ENCODE peak calls at places on chromosome 18, in five cellular contexts. Y is mucosa of gallbladder; W is NCI-H2171 treated with DMSO at 0.1 percent for 48 hours; K is activated CD8-positive, alpha-beta memory T cell treated with anti-CD3 and anti-CD28 coated beads, Interleukin-2, amount 50 U/mL, for 48 hours; M is activated CD4-positive, alpha-beta T cell treated with anti-CD3 and anti-CD28 coated beads, Interleukin-2, amount 50 U/mL, for 48 hours. E is an unnamed sample.

GRCh38 chr18:80210312-80211083 is 36.8 kb downstream of the PARD6G start:
- DNase-seq in M (no peak), W (no peak), Y (no peak), K (no peak), E (no peak)

GRCh38 chr18:69795785-69796184 is 151.9 kb downstream of the CD226 start:
- DNase-seq in M (no peak), W (no peak), Y (no peak), K (no peak), E (no peak)

GRCh38 chr18:76621782-76622495 is 126.9 kb upstream of the ZNF516 start:
- DNase-seq in W (peak), Y (no peak), K (no peak), M (no peak), E (no peak)

GRCh38 chr18:49682301-49683190 is 120.7 kb downstream of the LIPG start:
- DNase-seq in M (no peak), W (no peak), Y (no peak), K (no peak), E (no peak)

GRCh38 chr18:54161267-54161666 is 63.2 kb downstream of the MBD2 start:
- DNase-seq in M (no peak), W (no peak), Y (no peak), K (no peak), E (no peak)

GRCh38 chr18:24633121-24633520 is 172.7 kb downstream of the HRH4 start:
- DNase-seq in M (no peak), K (no peak), Y (no peak), W (peak), E (no peak)

GRCh38 chr18:49238433-49239042 is 221.9 kb downstream of the DYM start:
- DNase-seq in Y (no peak), M (no peak), W (peak), K (no peak), E (no peak)

GRCh38 chr18:40249390-40250080 is 1705.5 kb upstream of the PIK3C3 start:
- DNase-seq in Y (no peak), K (no peak), W (peak), M (no peak), E (no peak)

GRCh38 chr18:36199691-36200295 is 12.5 kb downstream of the MOCOS start:
- DNase-seq in K (peak), M (no peak), Y (no peak), W (no peak), E (peak)